ENCODE peak calls at places on chromosomes 11 and 22, in five cellular contexts. One of them, this sample, is unnamed.

GRCh38 chr11:27933992-27934829 is 173.7 kb downstream of the KIF18A start:
- DNase-seq in neural crest cell: no peak
- DNase-seq in anterior cingulate cortex: no peak
- DNase-seq in ACHN: peak
- DNase-seq in renal cortical epithelial cell: peak
- DNase-seq in this sample: no peak

GRCh38 chr11:90133560-90134145 is 810 bp upstream of the NAALAD2 start:
- DNase-seq in neural crest cell: no peak
- DNase-seq in anterior cingulate cortex: no peak
- DNase-seq in ACHN: no peak
- DNase-seq in renal cortical epithelial cell: no peak
- DNase-seq in this sample: no peak

GRCh38 chr11:46694095-46694494 is 6.3 kb downstream of the ARHGAP1 start:
- DNase-seq in neural crest cell: no peak
- DNase-seq in anterior cingulate cortex: no peak
- DNase-seq in ACHN: no peak
- DNase-seq in renal cortical epithelial cell: no peak
- DNase-seq in this sample: no peak

GRCh38 chr11:68118753-68119448 is 2.3 kb downstream of the CHKA start:
- DNase-seq in neural crest cell: no peak
- DNase-seq in anterior cingulate cortex: no peak
- DNase-seq in ACHN: no peak
- DNase-seq in renal cortical epithelial cell: peak
- DNase-seq in this sample: no peak

GRCh38 chr22:22752556-22753477 is 108.4 kb downstream of the GGTLC2 start:
- DNase-seq in neural crest cell: no peak
- DNase-seq in anterior cingulate cortex: no peak
- DNase-seq in ACHN: no peak
- DNase-seq in renal cortical epithelial cell: peak
- DNase-seq in this sample: no peak

GRCh38 chr22:46063861-46064235 is 86.5 kb upstream of the PPARA start:
- DNase-seq in neural crest cell: no peak
- DNase-seq in anterior cingulate cortex: no peak
- DNase-seq in ACHN: no peak
- DNase-seq in renal cortical epithelial cell: no peak
- DNase-seq in this sample: peak

GRCh38 chr11:58573451-58574104 is 2.1 kb downstream of the LPXN start:
- DNase-seq in neural crest cell: no peak
- DNase-seq in anterior cingulate cortex: no peak
- DNase-seq in ACHN: peak
- DNase-seq in renal cortical epithelial cell: peak
- DNase-seq in this sample: peak

GRCh38 chr11:1479006-1479677 is 7.4 kb downstream of the MOB2 start:
- DNase-seq in neural crest cell: no peak
- DNase-seq in anterior cingulate cortex: no peak
- DNase-seq in ACHN: no peak
- DNase-seq in renal cortical epithelial cell: no peak
- DNase-seq in this sample: peak

GRCh38 chr11:100550910-100551309 is 136.2 kb upstream of the ARHGAP42 start:
- DNase-seq in neural crest cell: no peak
- DNase-seq in anterior cingulate cortex: no peak
- DNase-seq in ACHN: no peak
- DNase-seq in renal cortical epithelial cell: no peak
- DNase-seq in this sample: no peak

GRCh38 chr11:120766318-120766717 is 254.8 kb downstream of the GRIK4 start:
- DNase-seq in neural crest cell: no peak
- DNase-seq in anterior cingulate cortex: no peak
- DNase-seq in ACHN: no peak
- DNase-seq in renal cortical epithelial cell: no peak
- DNase-seq in this sample: no peak

GRCh38 chr11:92269021-92269420 is 44.4 kb downstream of the FAT3 start:
- DNase-seq in neural crest cell: no peak
- DNase-seq in anterior cingulate cortex: no peak
- DNase-seq in ACHN: peak
- DNase-seq in renal cortical epithelial cell: peak
- DNase-seq in this sample: no peak

GRCh38 chr11:123384116-123384515 is 46.0 kb upstream of the GRAMD1B start:
- DNase-seq in neural crest cell: no peak
- DNase-seq in anterior cingulate cortex: no peak
- DNase-seq in ACHN: no peak
- DNase-seq in renal cortical epithelial cell: no peak
- DNase-seq in this sample: no peak

GRCh38 chr22:50610041-50610451 is 9.5 kb downstream of the MAPK8IP2 start:
- DNase-seq in neural crest cell: no peak
- DNase-seq in anterior cingulate cortex: no peak
- DNase-seq in ACHN: no peak
- DNase-seq in renal cortical epithelial cell: no peak
- DNase-seq in this sample: no peak

GRCh38 chr11:123302751-123303195 is 107.7 kb upstream of the CLMP start:
- DNase-seq in neural crest cell: no peak
- DNase-seq in anterior cingulate cortex: no peak
- DNase-seq in ACHN: peak
- DNase-seq in renal cortical epithelial cell: peak
- DNase-seq in this sample: no peak

GRCh38 chr11:10302294-10302743 is 2.6 kb upstream of the ADM start:
- DNase-seq in neural crest cell: no peak
- DNase-seq in anterior cingulate cortex: no peak
- DNase-seq in ACHN: peak
- DNase-seq in renal cortical epithelial cell: no peak
- DNase-seq in this sample: no peak

GRCh38 chr11:134913391-134913790 is 501.3 kb upstream of the B3GAT1 start:
- DNase-seq in neural crest cell: no peak
- DNase-seq in anterior cingulate cortex: no peak
- DNase-seq in ACHN: no peak
- DNase-seq in renal cortical epithelial cell: no peak
- DNase-seq in this sample: no peak

GRCh38 chr11:44804449-44805151 is 77.8 kb downstream of the TSPAN18 start:
- DNase-seq in neural crest cell: no peak
- DNase-seq in anterior cingulate cortex: no peak
- DNase-seq in ACHN: no peak
- DNase-seq in renal cortical epithelial cell: no peak
- DNase-seq in this sample: no peak

GRCh38 chr22:37498289-37498909 is 12.2 kb upstream of the MFNG start:
- DNase-seq in neural crest cell: peak
- DNase-seq in anterior cingulate cortex: no peak
- DNase-seq in ACHN: no peak
- DNase-seq in renal cortical epithelial cell: no peak
- DNase-seq in this sample: no peak

GRCh38 chr11:117819096-117820040 is 5.2 kb downstream of the FXYD2 start:
- DNase-seq in neural crest cell: peak
- DNase-seq in anterior cingulate cortex: peak
- DNase-seq in ACHN: peak
- DNase-seq in renal cortical epithelial cell: peak
- DNase-seq in this sample: peak

GRCh38 chr11:101327908-101328307 is 198.3 kb upstream of the PGR start:
- DNase-seq in neural crest cell: no peak
- DNase-seq in anterior cingulate cortex: no peak
- DNase-seq in ACHN: no peak
- DNase-seq in renal cortical epithelial cell: peak
- DNase-seq in this sample: no peak

GRCh38 chr11:16158426-16158994 is 197.8 kb downstream of the SOX6 start:
- DNase-seq in neural crest cell: no peak
- DNase-seq in anterior cingulate cortex: no peak
- DNase-seq in ACHN: no peak
- DNase-seq in renal cortical epithelial cell: no peak
- DNase-seq in this sample: no peak